ENCODE peak calls at places on chromosome 9, in nine cellular contexts. J, U, L, P, V, A, C, B and F are unnamed samples.

GRCh38 chr9:110939053-110939452 is 99.2 kb downstream of the LPAR1 start:
- DNase-seq in V (no peak), C (no peak), J (no peak), L (no peak), A (no peak), U (no peak), P (no peak), B (no peak), F (no peak)

GRCh38 chr9:116686135-116686534 is 970 bp upstream of the TRIM32 start:
- DNase-seq in A (no peak), J (no peak), U (no peak), L (no peak), B (no peak), P (no peak), V (no peak), C (no peak), F (peak; percentile 36)

GRCh38 chr9:126806336-126806735 is 1.5 kb downstream of the ZBTB43 start:
- DNase-seq in P (no peak), J (no peak), V (no peak), C (no peak), A (no peak), B (no peak), U (no peak), L (no peak), F (no peak)

GRCh38 chr9:7115606-7116005 is 357.8 kb downstream of the KDM4C start:
- DNase-seq in C (no peak), L (no peak), V (no peak), P (no peak), U (no peak), B (no peak), J (no peak), A (no peak), F (no peak)

GRCh38 chr9:127873886-127874285 is 3.6 kb downstream of the AK1 start:
- DNase-seq in U (peak; percentile 79), J (peak; percentile 88), B (no peak), A (no peak), V (no peak), P (no peak), L (no peak), C (no peak), F (no peak)

GRCh38 chr9:87796232-87796631 is 70.3 kb downstream of the CTSL start:
- DNase-seq in A (no peak), J (no peak), L (no peak), U (no peak), V (no peak), B (no peak), P (no peak), C (no peak), F (no peak)

GRCh38 chr9:74577956-74578355 is 80.8 kb downstream of the RORB start:
- DNase-seq in C (no peak), U (no peak), B (no peak), A (peak; percentile 5), V (no peak), J (no peak), P (no peak), L (no peak), F (no peak)

GRCh38 chr9:73200694-73201432 is 49.2 kb downstream of the ANXA1 start:
- DNase-seq in A (peak; percentile 44), L (no peak), P (no peak), V (peak; percentile 9), J (no peak), U (no peak), B (no peak), C (no peak), F (no peak)

GRCh38 chr9:73539881-73540280 is 388.2 kb downstream of the ANXA1 start:
- DNase-seq in B (no peak), P (no peak), J (no peak), A (no peak), U (no peak), C (no peak), V (no peak), L (no peak), F (no peak)

GRCh38 chr9:113916931-113917330 is 40.8 kb downstream of the ZNF618 start:
- DNase-seq in V (no peak), U (no peak), L (no peak), C (no peak), B (no peak), P (no peak), A (no peak), J (no peak), F (no peak)